ENCODE peak calls at places on chromosomes 6 and 20, in ten cellular contexts. X is T-helper 1 cell; L is neural crest cell; A is activated gamma-delta T cell treated with Interleukin-2 at 50 U/mL for 16 hours; G is RWPE1; R is ACHN; J is Right ventricle myocardium superior; Q is neural progenitor cell; P is stimulated activated CD4-positive, alpha-beta T cell treated with anti-CD3 and anti-CD28 coated beads, Interleukin-2, amount 100 ng/mL, for 48 hours; Y is NCI-H460. S is an unnamed sample.

GRCh38 chr6:12483712-12484111 is 193.6 kb downstream of the EDN1 start:
- DNase-seq in R (peak; percentile 68), A (no peak), G (peak; percentile 62), P (no peak), Y (peak; percentile 67), L (no peak), Q (no peak), J (no peak), X (no peak), S (peak; percentile 66)

GRCh38 chr20:2538931-2539330 is 2.6 kb downstream of the TMC2 start:
- DNase-seq in R (no peak), Y (no peak), J (no peak), L (no peak), Q (no peak), G (no peak), P (no peak), A (no peak), X (no peak), S (no peak)

GRCh38 chr6:52872031-52872430 is 31.4 kb upstream of the GSTA5 start:
- DNase-seq in P (no peak), Q (no peak), J (no peak), G (no peak), X (no peak), A (no peak), Y (no peak), L (no peak), R (no peak), S (no peak)

GRCh38 chr6:138115877-138116660 is 8.8 kb upstream of the PERP start:
- DNase-seq in A (peak; percentile 15), X (peak; percentile 41), Q (peak; percentile 81), Y (peak; percentile 44), L (no peak), G (peak; percentile 45), R (peak; percentile 66), P (peak; percentile 13), J (peak; percentile 62), S (peak; percentile 74)

GRCh38 chr20:309841-310644 is 12.7 kb downstream of the ZCCHC3 start:
- DNase-seq in A (peak; percentile 69), X (peak; percentile 64), L (peak; percentile 98), Y (no peak), G (peak; percentile 95), R (peak; percentile 98), J (peak; percentile 99), Q (peak; percentile 100), P (peak; percentile 78), S (no peak)

GRCh38 chr6:136846046-136846445 is 23.7 kb downstream of the PEX7 start:
- DNase-seq in X (peak; percentile 23), Y (peak; percentile 13), A (peak; percentile 5), R (peak; percentile 56), L (peak; percentile 6), G (peak; percentile 29), J (no peak), Q (peak; percentile 61), P (peak; percentile 9), S (peak; percentile 49)

GRCh38 chr20:54098044-54098443 is 27.6 kb upstream of the BCAS1 start:
- DNase-seq in X (no peak), G (no peak), J (no peak), P (no peak), R (no peak), A (no peak), L (no peak), Y (no peak), Q (no peak), S (no peak)

GRCh38 chr20:34544109-34544793 is 14.3 kb upstream of the MAP1LC3A start:
- DNase-seq in X (no peak), L (no peak), P (no peak), G (no peak), Y (no peak), A (no peak), J (peak; percentile 43), Q (no peak), R (no peak), S (no peak)

GRCh38 chr6:1809359-1809988 is 199.8 kb downstream of the FOXC1 start:
- DNase-seq in J (no peak), Y (no peak), X (no peak), P (no peak), G (no peak), A (no peak), Q (no peak), R (no peak), L (no peak), S (no peak)

GRCh38 chr6:149335924-149336323 is 18.4 kb downstream of the TAB2 start:
- DNase-seq in A (no peak), G (peak; percentile 34), L (no peak), Q (no peak), J (no peak), P (peak; percentile 48), R (peak; percentile 58), X (no peak), Y (no peak), S (peak; percentile 81)

GRCh38 chr6:149134531-149134933 is 183.0 kb upstream of the TAB2 start:
- DNase-seq in R (no peak), G (no peak), X (no peak), Y (no peak), A (no peak), Q (no peak), J (no peak), P (no peak), L (no peak), S (no peak)

GRCh38 chr20:32559216-32559752 is 25.8 kb downstream of the NOL4L start:
- DNase-seq in R (no peak), X (no peak), G (no peak), P (no peak), Q (no peak), Y (no peak), J (no peak), L (no peak), A (no peak), S (no peak)

GRCh38 chr6:39792501-39793450 is 600 bp downstream of the DAAM2 start:
- DNase-seq in Q (no peak), R (no peak), X (no peak), P (no peak), Y (no peak), G (no peak), A (no peak), J (no peak), L (no peak), S (no peak)

GRCh38 chr6:157996201-157996712 is 14.6 kb downstream of the SYNJ2 start:
- DNase-seq in A (no peak), Y (no peak), L (no peak), G (no peak), X (no peak), Q (no peak), P (no peak), R (no peak), J (no peak), S (no peak)

GRCh38 chr6:36999467-37000125 is 5.9 kb upstream of the FGD2 start:
- DNase-seq in R (no peak), L (no peak), Q (no peak), Y (no peak), P (no peak), X (no peak), G (no peak), A (no peak), J (no peak), S (no peak)

GRCh38 chr20:35305682-35306556 is 13.7 kb upstream of the FAM83C start:
- DNase-seq in J (no peak), P (peak; percentile 73), L (no peak), A (peak; percentile 38), Y (peak; percentile 89), Q (no peak), R (peak; percentile 98), X (no peak), G (peak; percentile 100), S (peak; percentile 77)

GRCh38 chr6:132830236-132830799 is 15.9 kb downstream of the RPS12 start:
- DNase-seq in J (no peak), L (no peak), A (no peak), R (peak; percentile 48), G (no peak), P (no peak), Q (peak; percentile 79), X (no peak), Y (peak; percentile 29), S (no peak)

GRCh38 chr6:24988562-24988961 is 52.8 kb upstream of the RIPOR2 start:
- DNase-seq in Y (no peak), L (no peak), G (no peak), A (no peak), P (no peak), X (no peak), Q (no peak), J (no peak), R (no peak), S (no peak)

GRCh38 chr6:31734703-31735500 is 1.4 kb downstream of the CLIC1 start:
- DNase-seq in Q (peak; percentile 53), J (peak; percentile 63), X (no peak), A (peak; percentile 58), Y (no peak), L (no peak), R (peak; percentile 56), P (peak; percentile 34), G (peak; percentile 86), S (peak; percentile 68)

GRCh38 chr6:36607782-36608386 is 13.7 kb downstream of the SRSF3 start:
- DNase-seq in Y (no peak), L (no peak), Q (no peak), P (no peak), A (no peak), X (no peak), J (no peak), G (peak; percentile 64), R (no peak), S (no peak)

GRCh38 chr20:4082406-4083102 is 67.2 kb upstream of the RNF24 start:
- DNase-seq in L (no peak), P (peak; percentile 21), Y (no peak), Q (peak; percentile 70), J (peak; percentile 67), R (no peak), A (peak; percentile 30), X (peak; percentile 17), G (no peak), S (no peak)

GRCh38 chr20:25273541-25274358 is 25.9 kb downstream of the PYGB start:
- DNase-seq in J (peak; percentile 52), A (peak; percentile 1), R (no peak), G (no peak), X (no peak), L (no peak), Y (no peak), Q (no peak), P (no peak), S (no peak)

GRCh38 chr20:12728782-12729181 is 280.0 kb upstream of the SPTLC3 start:
- DNase-seq in J (no peak), L (no peak), Q (no peak), X (no peak), A (no peak), P (no peak), R (no peak), Y (no peak), G (no peak), S (no peak)

GRCh38 chr6:134870677-134871498 is 79.0 kb downstream of the ALDH8A1 start:
- DNase-seq in P (no peak), Y (no peak), Q (no peak), A (no peak), J (no peak), X (no peak), R (no peak), L (no peak), G (no peak), S (no peak)

GRCh38 chr6:139591075-139591474 is 216.6 kb upstream of the CITED2 start:
- DNase-seq in G (no peak), L (no peak), J (no peak), X (no peak), P (no peak), Q (no peak), Y (no peak), R (no peak), A (no peak), S (no peak)

GRCh38 chr20:32985596-32985995 is 18.6 kb downstream of the SUN5 start:
- DNase-seq in Y (no peak), G (no peak), J (peak; percentile 23), A (no peak), Q (no peak), P (no peak), R (no peak), X (no peak), L (no peak), S (no peak)

GRCh38 chr20:60038400-60038799 is 80.2 kb downstream of the CDH26 start:
- DNase-seq in J (no peak), A (no peak), Q (no peak), Y (no peak), R (no peak), G (no peak), X (no peak), L (no peak), P (no peak), S (no peak)

GRCh38 chr6:127484207-127484858 is 25.1 kb upstream of the KIAA0408 start:
- DNase-seq in A (no peak), Y (no peak), Q (no peak), J (no peak), R (peak; percentile 64), L (no peak), P (no peak), G (peak; percentile 8), X (no peak), S (peak; percentile 26)

S was measured in LoVo.